ENCODE peak calls at places on chromosomes 7 and 10, in nine cellular contexts. W is transverse colon, V is HCT116, S is COR-L47, O is Kasumi-1, K is NCI-H2081, Z is GM10248, T is endothelial cell, Q is T1000. C is an unnamed sample.
A peak's percentile ranks its signal among the peaks of the same experiment; 100 is the strongest.

GRCh38 chr7:128454808-128455555 is 696 bp upstream of the HILPDA start:
- DNase-seq in W (no peak), V (no peak), S (no peak), O (peak; percentile 34), K (no peak), Z (no peak), T (no peak), Q (no peak), C (no peak)

GRCh38 chr10:67607472-67607871 is 88.5 kb downstream of the CTNNA3 start:
- DNase-seq in W (no peak), V (no peak), S (no peak), O (no peak), K (no peak), Z (no peak), T (no peak), Q (no peak), C (no peak)

GRCh38 chr7:7504910-7505704 is 30.6 kb downstream of the COL28A1 start:
- DNase-seq in W (no peak), V (no peak), S (peak; percentile 50), O (no peak), K (no peak), Z (no peak), T (no peak), Q (no peak), C (no peak)

GRCh38 chr10:69278446-69278963 is at the start of gene HK1:
- DNase-seq in W (no peak), V (no peak), S (no peak), O (no peak), K (no peak), Z (no peak), T (no peak), Q (no peak), C (no peak)

GRCh38 chr10:110137142-110137545 is 70.3 kb upstream of the MXI1 start:
- DNase-seq in W (no peak), V (peak; percentile 55), S (peak; percentile 7), O (peak; percentile 99), K (peak; percentile 11), Z (peak; percentile 56), T (no peak), Q (peak; percentile 6), C (peak; percentile 77)

GRCh38 chr10:23540401-23540800 is 101.5 kb downstream of the OTUD1 start:
- DNase-seq in W (no peak), V (no peak), S (no peak), O (peak; percentile 97), K (no peak), Z (no peak), T (peak; percentile 9), Q (no peak), C (no peak)

GRCh38 chr10:95742529-95742884 is 13.5 kb upstream of the ENTPD1 start:
- DNase-seq in W (peak; percentile 52), V (no peak), S (peak; percentile 39), O (peak; percentile 89), K (peak; percentile 60), Z (no peak), T (no peak), Q (no peak), C (peak; percentile 37)

GRCh38 chr10:77317221-77317620 is 320.4 kb downstream of the KCNMA1 start:
- DNase-seq in W (no peak), V (no peak), S (no peak), O (no peak), K (no peak), Z (no peak), T (no peak), Q (no peak), C (no peak)

GRCh38 chr7:23117841-23118240 is 12.3 kb downstream of the KLHL7 start:
- DNase-seq in W (no peak), V (no peak), S (no peak), O (no peak), K (no peak), Z (no peak), T (no peak), Q (no peak), C (no peak)

GRCh38 chr10:29807407-29807806 is 172.6 kb upstream of the SVIL start:
- DNase-seq in W (no peak), V (no peak), S (no peak), O (no peak), K (no peak), Z (no peak), T (no peak), Q (no peak), C (peak; percentile 47)

GRCh38 chr10:113093188-113094113 is 143.4 kb downstream of the TCF7L2 start:
- DNase-seq in W (peak; percentile 46), V (peak; percentile 87), S (no peak), O (no peak), K (peak; percentile 13), Z (no peak), T (no peak), Q (no peak), C (peak; percentile 68)

GRCh38 chr7:29248713-29249382 is 54.3 kb downstream of the CHN2 start:
- DNase-seq in W (no peak), V (no peak), S (no peak), O (no peak), K (no peak), Z (no peak), T (no peak), Q (no peak), C (no peak)

GRCh38 chr10:73758704-73759511 is 14.7 kb downstream of the SEC24C start:
- DNase-seq in W (no peak), V (no peak), S (no peak), O (no peak), K (no peak), Z (no peak), T (no peak), Q (no peak), C (no peak)